ENCODE peak calls at places on chromosomes 4 and X, in six cellular contexts. J is stimulated activated CD8-positive, alpha-beta memory T cell treated with anti-CD3 and anti-CD28 coated beads, Interleukin-4, amount 100 ng/mL, for 48 hours; A is T follicular helper cell; N is IMR-90; C is NCI-H2171 treated with DMSO at 0.1 percent for 48 hours; L is CD8-positive, alpha-beta T cell. V is an unnamed sample.

GRCh38 chrX:18895157-18895952 is 88.6 kb downstream of the PHKA2 start:
- DNase-seq in N (peak; percentile 37), C (peak; percentile 41), A (no peak), L (no peak), J (no peak), V (peak; percentile 34)

GRCh38 chr4:15469402-15470148 is at the start of gene CC2D2A:
- DNase-seq in L (no peak), C (no peak), A (no peak), N (peak; percentile 69), J (no peak), V (peak; percentile 60)

GRCh38 chr4:13483142-13484044 is 747 bp downstream of the RAB28 start:
- DNase-seq in A (no peak), L (peak; percentile 22), C (peak; percentile 19), N (peak; percentile 74), J (peak; percentile 48), V (peak; percentile 45)

GRCh38 chr4:100299019-100299418 is 108.8 kb upstream of the DDIT4L start:
- DNase-seq in L (no peak), N (peak; percentile 96), C (no peak), A (no peak), J (no peak), V (peak; percentile 93)

GRCh38 chrX:17788439-17788838 is 51.1 kb downstream of the SCML1 start:
- DNase-seq in A (peak; percentile 15), N (peak; percentile 16), L (peak; percentile 25), J (peak; percentile 51), C (peak; percentile 6), V (peak; percentile 1)

GRCh38 chr4:110754726-110755125 is 131.8 kb upstream of the PITX2 start:
- DNase-seq in J (no peak), L (no peak), C (no peak), N (no peak), A (no peak), V (no peak)

GRCh38 chr4:77697860-77698599 is 92.4 kb downstream of the CXCL13 start:
- DNase-seq in A (no peak), J (no peak), L (no peak), C (peak; percentile 1), N (peak; percentile 67), V (peak; percentile 68)

GRCh38 chr4:101871962-101872676 is 81.6 kb downstream of the BANK1 start:
- DNase-seq in N (no peak), J (no peak), L (no peak), A (no peak), C (no peak), V (no peak)

GRCh38 chr4:12949719-12950118 is 534.4 kb downstream of the RAB28 start:
- DNase-seq in C (no peak), J (no peak), A (no peak), L (no peak), N (no peak), V (no peak)

GRCh38 chr4:153962311-153963039 is 173.6 kb upstream of the SFRP2 start:
- DNase-seq in N (no peak), A (no peak), C (no peak), L (no peak), J (no peak), V (no peak)

V was measured in brain microvascular endothelial cell.